ENCODE peak calls at places on chromosomes 13 and 19, in five cellular contexts. W is body of pancreas; G is fibroblast of lung; K is AG04450; X is CD8-positive, alpha-beta T cell. B is an unnamed sample.
A peak's percentile ranks its signal among the peaks of the same experiment; 100 is the strongest.

GRCh38 chr19:2108251-2109016 is 11.7 kb downstream of the IZUMO4 start:
- DNase-seq in G (no peak), K (no peak), X (no peak), W (no peak), B (no peak)

GRCh38 chr19:45515081-45515624 is 7.9 kb downstream of the VASP start:
- DNase-seq in K (no peak), X (no peak), W (no peak), G (no peak), B (no peak)

GRCh38 chr19:27652281-27652680 is 1560.7 kb downstream of the UQCRFS1 start:
- DNase-seq in W (no peak), X (no peak), K (no peak), G (no peak), B (no peak)

GRCh38 chr13:46951516-46951915 is 54.7 kb upstream of the HTR2A start:
- DNase-seq in W (no peak), X (no peak), G (no peak), K (no peak), B (no peak)

GRCh38 chr13:73754727-73755292 is 379.4 kb downstream of the KLF12 start:
- DNase-seq in G (peak; percentile 73), K (peak; percentile 32), X (no peak), W (peak; percentile 9), B (no peak)

GRCh38 chr13:75079226-75079625 is 402.7 kb downstream of the TBC1D4 start:
- DNase-seq in K (peak; percentile 10), G (peak; percentile 57), X (no peak), W (no peak), B (no peak)

GRCh38 chr13:21683034-21683733 is 12.3 kb downstream of the FGF9 start:
- DNase-seq in W (no peak), G (peak; percentile 54), K (peak; percentile 39), X (no peak), B (no peak)

GRCh38 chr13:32136716-32137115 is 105.1 kb downstream of the FRY start:
- DNase-seq in K (no peak), X (no peak), G (no peak), W (no peak), B (no peak)

GRCh38 chr19:46471116-46471733 is at the start of gene PNMA8A:
- DNase-seq in X (no peak), W (peak; percentile 77), K (no peak), G (peak; percentile 63), B (no peak)

GRCh38 chr19:6288737-6289136 is 9.0 kb upstream of the MLLT1 start:
- DNase-seq in G (no peak), W (no peak), X (no peak), K (no peak), B (no peak)
- H3K9me3 ChIP-seq in G (no peaks in the 10 kb centered on the region), W (peaks cover 55% of the 10 kb centered on the region), X (peaks cover 30% of the 10 kb centered on the region), K (peaks cover 71% of the 10 kb centered on the region), B (peaks cover 19% of the 10 kb centered on the region)

GRCh38 chr19:56837892-56838679 is 2.4 kb downstream of the PEG3 start:
- DNase-seq in K (no peak), X (no peak), W (peak; percentile 85), G (peak; percentile 68), B (no peak)

GRCh38 chr19:56836059-56836458 is 4.5 kb downstream of the PEG3 start:
- DNase-seq in X (no peak), G (no peak), W (no peak), K (no peak), B (no peak)

GRCh38 chr19:56837004-56837403 is 3.5 kb downstream of the PEG3 start:
- DNase-seq in W (peak; percentile 37), X (no peak), K (no peak), G (no peak), B (no peak)

GRCh38 chr19:56838680-56838929 is 1.9 kb downstream of the PEG3 start:
- DNase-seq in X (no peak), K (no peak), W (no peak), G (no peak), B (no peak)

DNA sequence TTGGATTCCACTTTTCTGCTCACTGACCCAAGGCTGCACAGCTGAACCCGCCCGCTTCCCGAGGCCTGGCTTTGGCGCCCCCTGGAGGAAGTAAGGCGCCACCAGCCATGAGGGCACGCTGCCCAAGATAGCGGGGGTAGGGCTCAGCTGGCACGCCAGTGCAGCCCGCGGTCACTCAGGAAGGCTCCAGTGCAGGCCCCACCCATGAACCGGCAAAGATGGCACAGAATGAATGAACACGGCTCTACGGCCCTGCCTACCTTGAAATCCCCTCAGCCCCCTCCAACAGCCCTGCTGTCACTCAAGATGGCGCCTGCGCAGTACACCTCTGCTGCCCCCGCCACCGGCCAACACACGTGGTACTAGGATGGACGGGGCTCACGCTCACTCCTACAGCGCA is 3.0 kb downstream of the PEG3 start:
- DNase-seq in K (no peak), W (peak; percentile 91), G (peak; percentile 67), X (no peak), B (no peak)
- H3K9me3 ChIP-seq in K (peaks cover 68% of the 10 kb centered on the region), W (no peaks in the 10 kb centered on the region), G (no peaks in the 10 kb centered on the region), X (no peaks in the 10 kb centered on the region), B (peaks cover 6% of the 10 kb centered on the region)

GRCh38 chr13:76929320-76929719 is 19.0 kb upstream of the ACOD1 start:
- DNase-seq in W (no peak), G (no peak), K (no peak), X (no peak), B (no peak)
- H3K9me3 ChIP-seq in W (no peaks in the 10 kb centered on the region), G (no peaks in the 10 kb centered on the region), K (no peaks in the 10 kb centered on the region), X (no peaks in the 10 kb centered on the region), B (no peaks in the 10 kb centered on the region)

GRCh38 chr19:56701895-56702294 is 30.3 kb upstream of the ZNF835 start:
- DNase-seq in W (no peak), K (no peak), X (no peak), G (no peak), B (no peak)
- H3K9me3 ChIP-seq in W (no peaks in the 10 kb centered on the region), K (peaks cover 11% of the 10 kb centered on the region), X (no peaks in the 10 kb centered on the region), G (no peaks in the 10 kb centered on the region), B (peaks cover 6% of the 10 kb centered on the region)

GRCh38 chr13:24822640-24823039 is 58.7 kb downstream of the RNF17 start:
- DNase-seq in X (no peak), G (no peak), W (no peak), K (no peak), B (no peak)
- H3K9me3 ChIP-seq in X (no peaks in the 10 kb centered on the region), G (no peaks in the 10 kb centered on the region), W (peaks cover 8% of the 10 kb centered on the region), K (no peaks in the 10 kb centered on the region), B (no peaks in the 10 kb centered on the region)

DNA sequence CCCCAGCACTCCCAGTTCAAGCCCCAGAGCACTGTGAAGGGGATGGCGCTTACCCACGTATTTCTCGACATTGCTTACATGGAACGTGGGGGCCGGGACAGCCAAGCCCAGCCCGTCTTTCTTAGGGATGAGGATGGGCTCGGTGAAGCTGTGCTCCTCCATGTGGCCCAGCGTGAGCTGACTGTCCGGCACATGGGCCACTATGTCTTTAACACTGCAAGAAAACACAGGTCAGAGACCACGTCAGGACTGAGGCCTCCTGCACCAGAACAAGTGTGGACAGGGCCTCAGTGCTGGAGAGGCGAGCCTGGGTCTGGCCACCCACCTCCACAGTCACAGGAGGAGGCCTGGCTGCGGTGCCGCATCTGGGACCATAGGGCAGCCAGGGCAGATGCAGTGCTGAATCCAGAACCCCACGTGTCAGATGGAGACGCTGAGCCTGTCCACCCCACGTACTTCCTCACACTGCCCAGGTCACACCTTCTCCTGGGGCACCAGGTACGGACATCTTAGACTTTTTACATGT is 125.2 kb downstream of the TUBA3C start:
- DNase-seq in K (no peak), G (no peak), X (no peak), W (no peak), B (no peak)
- H3K9me3 ChIP-seq in K (peaks cover 91% of the 10 kb centered on the region), G (peaks cover 4% of the 10 kb centered on the region), X (no peaks in the 10 kb centered on the region), W (no peaks in the 10 kb centered on the region), B (no peaks in the 10 kb centered on the region)

GRCh38 chr19:52048604-52049493 is at the start of gene ZNF432:
- DNase-seq in W (peak; percentile 82), K (peak; percentile 75), G (peak; percentile 94), X (peak; percentile 75), B (peak; percentile 74)
- H3K9me3 ChIP-seq in W (peaks cover 50% of the 10 kb centered on the region), K (peaks cover 28% of the 10 kb centered on the region), G (no peaks in the 10 kb centered on the region), X (peaks cover 13% of the 10 kb centered on the region), B (peaks cover 12% of the 10 kb centered on the region)

GRCh38 chr19:21422244-21422643 is 25.3 kb downstream of the ZNF493 start:
- DNase-seq in G (no peak), K (no peak), W (no peak), X (no peak), B (no peak)
- H3K9me3 ChIP-seq in G (no peaks in the 10 kb centered on the region), K (peaks cover 29% of the 10 kb centered on the region), W (peaks cover 68% of the 10 kb centered on the region), X (peaks cover 40% of the 10 kb centered on the region), B (peaks cover 29% of the 10 kb centered on the region)

GRCh38 chr19:53131085-53131484 is 1.6 kb downstream of the ZNF415 start:
- DNase-seq in G (no peak), W (no peak), X (no peak), K (no peak), B (no peak)

GRCh38 chr19:53132231-53132991 is at the start of gene ZNF415:
- DNase-seq in X (peak; percentile 21), K (peak; percentile 41), G (peak; percentile 81), W (peak; percentile 93), B (no peak)

GRCh38 chr19:53131732-53132131 is 978 bp downstream of the ZNF415 start:
- DNase-seq in K (no peak), X (no peak), W (no peak), G (no peak), B (no peak)

GRCh38 chr19:53140351-53140750 is 7.6 kb upstream of the ZNF415 start:
- DNase-seq in K (no peak), G (no peak), X (no peak), W (no peak), B (no peak)

DNA sequence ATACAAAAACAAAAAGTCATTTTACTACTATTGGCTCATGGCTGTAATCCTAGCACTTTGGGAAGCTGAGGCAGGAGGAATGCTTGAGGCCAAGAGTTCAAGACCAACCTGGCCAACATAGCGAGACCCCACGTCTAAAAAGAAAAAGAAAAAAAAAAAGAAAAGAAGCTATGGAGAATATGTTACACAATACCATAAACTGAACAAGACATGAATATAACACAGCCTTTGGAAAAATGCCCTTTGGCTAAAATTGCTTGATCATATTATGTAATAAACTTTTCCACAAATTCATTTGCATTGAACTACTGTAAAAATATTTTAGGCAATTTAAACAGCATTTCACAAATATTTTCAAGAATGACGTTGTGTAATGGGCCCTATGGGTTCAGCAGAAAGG is 3.7 kb upstream of the ZNF415 start:
- DNase-seq in W (no peak), X (no peak), K (no peak), G (no peak), B (no peak)
- H3K9me3 ChIP-seq in W (peaks cover 31% of the 10 kb centered on the region), X (peaks cover 56% of the 10 kb centered on the region), K (peaks cover 34% of the 10 kb centered on the region), G (no peaks in the 10 kb centered on the region), B (peaks cover 17% of the 10 kb centered on the region)

B was measured in T-helper 17 cell.